ENCODE peak calls at places on chromosomes 16 and 17, in seven cellular contexts. V is CD8-positive, alpha-beta T cell; Q is fibroblast of lung; U is AG04449; P is HFFc6; M is RWPE1; C is Calu3. A is an unnamed sample.

GRCh38 chr16:19095699-19096098 is 18.1 kb upstream of the ITPRIPL2 start:
- DNase-seq in C (peak), U (no peak), V (no peak), Q (peak), P (no peak), M (peak), A (no peak)

GRCh38 chr16:76639685-76640289 is 362.6 kb downstream of the CNTNAP4 start:
- DNase-seq in Q (peak), U (no peak), M (peak), P (no peak), V (no peak), C (peak), A (no peak)

GRCh38 chr17:65093930-65094329 is 37.4 kb upstream of the GNA13 start:
- DNase-seq in C (no peak), V (no peak), M (no peak), Q (no peak), U (no peak), P (no peak), A (no peak)

GRCh38 chr17:58219007-58219788 is at the start of gene MKS1:
- DNase-seq in Q (peak), U (peak), V (peak), M (peak), C (peak), P (peak), A (peak)

GRCh38 chr17:49809056-49809455 is 20.6 kb downstream of the KAT7 start:
- DNase-seq in V (no peak), M (no peak), U (no peak), C (no peak), P (no peak), Q (no peak), A (no peak)

GRCh38 chr17:40346768-40347154 is 17.8 kb downstream of the GJD3 start:
- DNase-seq in P (no peak), M (no peak), V (no peak), Q (no peak), U (no peak), C (no peak), A (no peak)

GRCh38 chr17:17140590-17140980 is 65.5 kb downstream of the PLD6 start:
- DNase-seq in Q (peak), M (peak), C (no peak), P (peak), U (no peak), V (no peak), A (no peak)

GRCh38 chr16:55014022-55014421 is 83.4 kb downstream of the IRX5 start:
- DNase-seq in C (no peak), Q (no peak), M (no peak), V (no peak), U (no peak), P (no peak), A (no peak)

GRCh38 chr17:33080091-33080490 is 88.4 kb downstream of the SPACA3 start:
- DNase-seq in U (no peak), C (no peak), M (no peak), V (no peak), Q (no peak), P (no peak), A (no peak)

GRCh38 chr17:28949185-28950016 is 1.9 kb downstream of the PHF12 start:
- DNase-seq in U (no peak), M (peak), C (peak), V (peak), Q (peak), P (peak), A (no peak)

GRCh38 chr17:61196302-61196704 is 203.3 kb upstream of the TBX2 start:
- DNase-seq in V (no peak), C (no peak), Q (no peak), M (no peak), P (no peak), U (no peak), A (no peak)

GRCh38 chr16:68823401-68823800 is 19.9 kb upstream of the TANGO6 start:
- DNase-seq in V (no peak), C (no peak), M (peak), Q (peak), U (peak), P (peak), A (no peak)

GRCh38 chr16:50265260-50265659 is 1.1 kb upstream of the ADCY7 start:
- DNase-seq in V (no peak), Q (no peak), M (no peak), C (peak), P (peak), U (no peak), A (no peak)
- TF ChIP-seq CTCF in V (peak), Q (peak), M (no peak), C (no peak), P (peak), U (no peak), A (no peak)

GRCh38 chr17:1109606-1110523 is 69.9 kb downstream of the ABR start:
- DNase-seq in Q (no peak), C (peak), V (peak), U (no peak), P (peak), M (no peak), A (no peak)
- TF ChIP-seq CTCF in Q (no peak), C (no peak), V (no peak), U (no peak), P (no peak), M (no peak), A (no peak)

GRCh38 chr17:78446833-78447232 is 68.4 kb downstream of the PGS1 start:
- DNase-seq in C (no peak), M (no peak), Q (no peak), U (no peak), P (no peak), V (no peak), A (no peak)
- TF ChIP-seq CTCF in C (no peak), M (no peak), Q (no peak), U (no peak), P (no peak), V (no peak), A (no peak)

DNA sequence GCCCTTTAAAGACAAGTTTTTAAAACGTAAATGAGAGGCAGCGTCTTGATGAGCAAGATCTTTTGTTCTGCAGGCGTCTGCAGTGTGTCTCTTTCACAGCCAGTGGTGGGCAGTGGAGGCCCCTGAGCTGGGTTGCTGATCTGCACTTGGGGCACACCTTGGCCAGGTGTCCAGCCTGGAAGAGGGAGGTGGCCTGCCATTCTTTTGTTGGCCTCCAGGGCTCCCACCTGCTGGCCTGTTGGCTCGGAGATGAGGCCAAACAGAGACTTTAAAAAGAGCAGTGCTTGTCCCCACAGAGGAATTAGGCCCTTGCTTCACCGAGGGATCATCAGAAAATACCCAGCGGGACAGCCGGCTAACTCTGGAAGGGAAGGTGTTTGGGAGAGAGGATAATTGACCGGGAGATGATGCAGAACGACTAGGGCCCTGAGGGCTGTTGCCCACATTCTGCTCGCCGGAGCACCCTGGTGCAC is 145.9 kb upstream of the PLCG2 start:
- DNase-seq in P (no peak), C (peak), Q (no peak), V (no peak), M (no peak), U (no peak), A (no peak)
- TF ChIP-seq CTCF in P (peak), C (peak), Q (no peak), V (peak), M (no peak), U (no peak), A (no peak)

GRCh38 chr17:37028040-37028439 is 79.3 kb downstream of the AATF start:
- DNase-seq in M (no peak), V (no peak), P (no peak), U (no peak), C (no peak), Q (no peak), A (no peak)
- TF ChIP-seq CTCF in M (no peak), V (no peak), P (no peak), U (no peak), C (no peak), Q (no peak), A (no peak)

GRCh38 chr17:63436523-63437110 is 9.5 kb downstream of the CYB561 start:
- DNase-seq in C (no peak), M (no peak), Q (no peak), V (no peak), U (no peak), P (no peak), A (no peak)

GRCh38 chr17:63433746-63434591 is 12.1 kb downstream of the CYB561 start:
- DNase-seq in U (peak), M (peak), V (no peak), Q (peak), C (no peak), P (peak), A (no peak)

GRCh38 chr17:63435681-63436522 is 10.2 kb downstream of the CYB561 start:
- DNase-seq in V (no peak), C (no peak), M (peak), Q (no peak), P (no peak), U (no peak), A (no peak)

GRCh38 chr17:63437287-63438091 is 8.6 kb downstream of the CYB561 start:
- DNase-seq in V (no peak), C (no peak), U (no peak), P (no peak), Q (no peak), M (no peak), A (no peak)

GRCh38 chr17:63434951-63435571 is 11.0 kb downstream of the CYB561 start:
- DNase-seq in Q (peak), U (no peak), M (peak), P (peak), C (no peak), V (peak), A (no peak)
- TF ChIP-seq CTCF in Q (no peak), U (peak), M (peak), P (peak), C (no peak), V (peak), A (no peak)

DNA sequence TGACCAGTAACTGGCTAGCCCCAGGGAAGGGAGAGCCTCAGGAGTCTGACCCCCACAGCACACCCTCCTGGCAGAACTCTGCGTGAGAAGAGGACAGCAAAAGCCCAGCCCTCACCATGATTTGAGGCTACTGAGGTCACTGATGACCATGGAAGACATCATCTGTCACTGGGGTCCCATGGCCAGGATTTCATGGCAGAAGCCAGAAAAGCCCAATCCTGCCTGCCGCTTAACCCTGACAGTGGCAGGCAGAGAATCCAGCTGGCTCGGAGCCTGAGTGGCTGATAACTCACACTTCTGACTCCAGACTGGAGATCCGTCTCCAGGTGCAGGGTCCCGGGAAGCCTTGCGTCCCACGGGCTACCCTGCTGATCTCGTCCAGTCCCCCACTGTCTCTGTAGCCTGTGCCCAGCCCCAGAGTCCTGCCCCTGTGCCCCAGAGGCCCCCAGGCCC is 17.5 kb downstream of the GRIN2C start:
- DNase-seq in Q (peak), V (no peak), M (no peak), P (no peak), C (no peak), U (no peak), A (no peak)
- TF ChIP-seq CTCF in Q (no peak), V (no peak), M (no peak), P (no peak), C (no peak), U (no peak), A (no peak)